ENCODE peak calls at places on chromosome 14, in eight cellular contexts. S is psoas muscle, G is tibial nerve, F is neural progenitor cell, K is body of pancreas, M is uterus, C is pancreas, H is sigmoid colon. B is an unnamed sample. For H3K9me3, the result is how much of the 10 kb centered on the place peaks cover.

GRCh38 chr14:55781046-55781445 is 201.0 kb downstream of the KTN1 start:
- DNase-seq in M (no peak), C (no peak), K (no peak), F (no peak), G (no peak), S (no peak), H (no peak), B (no peak)

GRCh38 chr14:45089813-45090212 is 5.9 kb downstream of the PRPF39 start:
- DNase-seq in G (no peak), K (no peak), S (no peak), C (no peak), M (no peak), F (no peak), H (no peak), B (no peak)

GRCh38 chr14:73785336-73785833 is 66.2 kb upstream of the PTGR2 start:
- DNase-seq in H (peak), K (no peak), F (peak), S (no peak), M (peak), G (no peak), C (no peak), B (no peak)

GRCh38 chr14:65045691-65046090 is 56.6 kb downstream of the MAX start:
- DNase-seq in F (no peak), C (no peak), M (no peak), G (no peak), H (no peak), S (no peak), K (no peak), B (no peak)

GRCh38 chr14:67514203-67514607 is 18.9 kb upstream of the PLEKHH1 start:
- DNase-seq in M (peak), F (no peak), G (no peak), K (peak), H (no peak), S (peak), C (peak), B (no peak)

GRCh38 chr14:42421377-42422078 is 814.9 kb downstream of the LRFN5 start:
- DNase-seq in M (no peak), C (no peak), H (no peak), K (no peak), G (no peak), S (no peak), F (no peak), B (no peak)

GRCh38 chr14:51922624-51923023 is 62.2 kb downstream of the GNG2 start:
- DNase-seq in K (no peak), H (peak), S (no peak), G (peak), M (no peak), F (peak), C (no peak), B (no peak)

GRCh38 chr14:101743701-101744100 is 17.8 kb upstream of the PPP2R5C start:
- DNase-seq in F (no peak), H (no peak), C (no peak), K (no peak), M (no peak), S (no peak), G (no peak), B (no peak)

GRCh38 chr14:80414080-80414479 is 202.8 kb upstream of the DIO2 start:
- DNase-seq in G (no peak), F (no peak), C (no peak), K (no peak), S (no peak), H (no peak), M (no peak), B (no peak)

GRCh38 chr14:90060312-90060964 is 1.4 kb upstream of the KCNK13 start:
- DNase-seq in S (peak), K (peak), G (no peak), H (no peak), F (peak), M (no peak), C (peak), B (peak)

GRCh38 chr14:54976316-54976715 is 50.6 kb downstream of the WDHD1 start:
- DNase-seq in F (no peak), S (no peak), H (no peak), G (no peak), M (no peak), C (no peak), K (no peak), B (no peak)

GRCh38 chr14:70448633-70449032 is 3.3 kb upstream of the ADAM21 start:
- DNase-seq in F (no peak), C (no peak), M (no peak), K (no peak), S (no peak), H (no peak), G (no peak), B (no peak)

GRCh38 chr14:89855961-89856360 is 98.6 kb downstream of the EFCAB11 start:
- DNase-seq in C (no peak), F (no peak), K (no peak), M (no peak), G (no peak), H (no peak), S (no peak), B (no peak)

GRCh38 chr14:42779024-42779423 is 1172.3 kb downstream of the LRFN5 start:
- DNase-seq in F (no peak), K (no peak), G (no peak), M (no peak), H (no peak), C (no peak), S (no peak), B (no peak)

GRCh38 chr14:54686219-54686870 is 119.4 kb downstream of the SAMD4A start:
- DNase-seq in C (no peak), H (peak), G (peak), S (peak), M (peak), K (no peak), F (no peak), B (no peak)

GRCh38 chr14:104974665-104975390 is 3.3 kb downstream of the AHNAK2 start:
- DNase-seq in M (no peak), K (no peak), H (peak), F (no peak), S (no peak), G (no peak), C (no peak), B (no peak)

GRCh38 chr14:30450620-30451019 is 108.3 kb upstream of the G2E3 start:
- DNase-seq in F (no peak), C (no peak), M (no peak), H (no peak), S (no peak), G (no peak), K (no peak), B (no peak)

GRCh38 chr14:75561013-75561432 is 17.4 kb upstream of the FLVCR2 start:
- DNase-seq in H (peak), M (peak), S (peak), C (peak), F (peak), K (peak), G (peak), B (peak)

GRCh38 chr14:79781882-79782281 is 429.4 kb downstream of the DIO2 start:
- DNase-seq in S (no peak), H (no peak), G (no peak), C (no peak), M (no peak), K (no peak), F (no peak), B (no peak)

GRCh38 chr14:99322731-99323599 is 51.0 kb upstream of the BCL11B start:
- DNase-seq in S (no peak), F (no peak), K (no peak), C (no peak), M (no peak), H (no peak), G (no peak), B (no peak)

GRCh38 chr14:25444381-25444780 is 394.4 kb upstream of the STXBP6 start:
- DNase-seq in H (no peak), C (no peak), M (no peak), K (no peak), F (no peak), S (no peak), G (no peak), B (no peak)

GRCh38 chr14:101737414-101738367 is 23.8 kb upstream of the PPP2R5C start:
- DNase-seq in M (no peak), H (no peak), G (no peak), C (no peak), K (no peak), F (no peak), S (no peak), B (no peak)

GRCh38 chr14:75126121-75126544 is 715 bp downstream of the NEK9 start:
- DNase-seq in M (no peak), C (no peak), F (no peak), G (no peak), S (no peak), H (no peak), K (no peak), B (no peak)

GRCh38 chr14:103136388-103137271 is 13.4 kb downstream of the TNFAIP2 start:
- DNase-seq in K (no peak), S (peak), C (no peak), F (peak), H (peak), G (no peak), M (peak), B (peak)
- TF ChIP-seq CTCF in K (no peak), S (no peak), C (no peak), F (no peak), H (no peak), G (no peak), M (no peak), B (no peak)

GRCh38 chr14:106586098-106586704 is 1059.8 kb downstream of the TMEM121 start:
- DNase-seq in F (no peak), G (no peak), H (no peak), M (no peak), K (peak), C (peak), S (no peak), B (peak)
- H3K9me3 ChIP-seq in F (under half), G (under half), H (under half), M (under half), K (under half), C (under half), S (under half), B (under half)

DNA sequence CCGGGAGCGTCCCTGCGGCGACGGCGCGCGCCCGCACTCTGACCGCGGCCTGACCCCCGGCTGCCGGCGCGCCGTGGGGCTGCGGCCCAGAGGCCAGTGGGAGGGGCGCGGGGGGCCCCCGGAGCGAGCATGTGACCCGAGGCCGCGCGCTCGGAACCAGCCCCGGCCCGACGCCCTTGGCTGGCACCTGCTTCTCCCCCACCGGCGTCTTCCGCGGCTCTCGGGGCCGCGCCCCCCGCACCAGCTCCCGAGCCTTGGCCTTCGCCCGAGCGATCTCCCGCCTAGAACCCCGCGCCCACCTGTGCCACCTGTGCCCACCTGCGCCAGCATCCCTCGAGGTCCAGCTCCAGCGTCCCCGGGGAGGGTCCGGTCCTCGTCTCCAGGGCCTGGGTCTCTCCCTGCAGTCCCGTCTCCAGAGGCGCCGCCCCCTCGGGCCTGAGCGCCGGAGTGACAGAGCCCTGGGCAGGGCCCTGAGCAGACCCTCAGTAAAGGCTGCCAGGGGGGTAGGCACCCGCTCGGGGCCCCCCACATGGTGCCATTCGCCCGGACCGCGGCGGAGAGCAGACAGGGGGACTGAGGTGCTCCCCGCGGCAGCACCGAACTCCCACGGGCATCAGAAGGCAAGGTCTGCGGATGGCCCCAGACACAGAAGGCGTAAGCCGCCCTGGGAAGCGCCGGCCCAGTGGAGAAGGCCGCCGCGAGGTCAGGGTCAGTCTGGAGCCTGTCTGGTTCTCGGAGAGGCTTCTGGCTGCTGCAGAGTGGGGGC is 762 bp upstream of the PPP1R13B start:
- DNase-seq in K (peak), S (peak), M (peak), F (peak), G (no peak), C (no peak), H (peak), B (peak)
- TF ChIP-seq CTCF in K (no peak), S (no peak), M (no peak), F (no peak), G (no peak), C (no peak), H (no peak), B (no peak)

GRCh38 chr14:29310757-29311156 is 544.2 kb downstream of the FOXG1 start:
- DNase-seq in M (no peak), K (no peak), H (no peak), C (no peak), G (no peak), F (no peak), S (no peak), B (no peak)

GRCh38 chr14:29311983-29312382 is 545.4 kb downstream of the FOXG1 start:
- DNase-seq in S (no peak), F (no peak), H (no peak), M (no peak), C (no peak), K (no peak), G (no peak), B (no peak)

GRCh38 chr14:29310210-29310609 is 543.6 kb downstream of the FOXG1 start:
- DNase-seq in S (no peak), H (no peak), G (no peak), C (no peak), K (no peak), M (no peak), F (no peak), B (no peak)
- H3K9me3 ChIP-seq in S (under half), H (under half), G (under half), C (under half), K (under half), M (under half), F (under half), B (under half)

GRCh38 chr14:24077086-24077485 is 5.7 kb downstream of the CPNE6 start:
- DNase-seq in M (no peak), G (no peak), C (no peak), F (no peak), H (no peak), S (no peak), K (no peak), B (no peak)
- TF ChIP-seq CTCF in M (no peak), G (no peak), C (no peak), F (no peak), H (no peak), S (no peak), K (no peak), B (no peak)

GRCh38 chr14:68834816-68835215 is 41.9 kb upstream of the ZFP36L1 start:
- DNase-seq in K (no peak), C (no peak), F (no peak), M (no peak), S (no peak), H (no peak), G (no peak), B (no peak)
- H3K9me3 ChIP-seq in K (under half), C (under half), F (under half), M (under half), S (under half), H (under half), G (under half), B (under half)

GRCh38 chr14:77559381-77559780 is 57.1 kb downstream of the SPTLC2 start:
- DNase-seq in C (no peak), S (no peak), F (no peak), G (no peak), M (no peak), K (no peak), H (no peak), B (no peak)

GRCh38 chr14:77565289-77566081 is 51.0 kb downstream of the SPTLC2 start:
- DNase-seq in S (no peak), C (no peak), M (no peak), F (no peak), H (no peak), K (no peak), G (no peak), B (no peak)

GRCh38 chr14:77557391-77557790 is 58.8 kb upstream of the ISM2 start:
- DNase-seq in F (no peak), K (no peak), H (no peak), G (no peak), S (no peak), C (no peak), M (no peak), B (no peak)

GRCh38 chr14:77561881-77562280 is 54.6 kb downstream of the SPTLC2 start:
- DNase-seq in S (no peak), H (no peak), M (no peak), K (no peak), G (no peak), C (no peak), F (no peak), B (no peak)

DNA sequence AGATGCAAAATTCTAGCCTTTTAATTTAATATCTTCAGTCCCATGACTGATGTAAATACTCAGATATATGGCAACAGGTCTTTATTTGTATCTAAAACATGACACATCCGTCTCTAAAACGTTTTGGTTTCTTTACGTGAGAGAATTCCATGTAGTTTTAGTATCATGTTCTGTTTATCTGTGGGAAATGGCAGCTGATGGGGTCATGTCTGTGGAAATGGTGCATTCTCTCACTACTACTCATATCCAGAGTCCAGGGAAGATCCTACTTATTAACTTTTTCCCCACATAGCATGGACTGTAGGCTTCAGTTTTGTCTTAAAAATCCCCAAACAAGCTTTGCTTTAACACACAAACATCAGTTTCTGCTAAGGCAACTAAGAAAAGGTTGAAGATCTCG is 53.8 kb downstream of the SPTLC2 start:
- DNase-seq in M (no peak), H (no peak), C (no peak), F (no peak), K (no peak), G (no peak), S (no peak), B (no peak)
- TF ChIP-seq CTCF in M (no peak), H (no peak), C (no peak), F (no peak), K (no peak), G (no peak), S (no peak), B (no peak)

GRCh38 chr14:28121512-28122297 is 644.9 kb upstream of the FOXG1 start:
- DNase-seq in F (peak), H (no peak), C (no peak), M (no peak), G (no peak), K (no peak), S (no peak), B (no peak)
- H3K9me3 ChIP-seq in F (under half), H (under half), C (under half), M (under half), G (under half), K (under half), S (under half), B (under half)

DNA sequence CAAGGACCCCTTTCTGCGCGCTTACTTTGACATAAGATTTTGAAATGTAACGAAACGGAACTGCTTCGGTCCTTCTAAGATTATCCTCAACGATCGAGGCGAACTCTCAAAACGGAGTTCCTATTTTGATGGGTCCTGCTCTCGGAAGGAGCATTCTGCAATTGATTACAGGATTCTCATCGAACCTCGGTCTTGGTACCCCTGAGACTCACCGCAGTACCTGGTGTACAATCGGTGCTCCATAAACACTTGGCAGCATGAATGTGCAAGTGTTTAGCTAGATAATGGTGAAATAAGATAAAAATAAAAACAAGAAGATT is 530 bp upstream of the NEMF start:
- DNase-seq in M (no peak), C (no peak), F (no peak), S (no peak), H (no peak), G (no peak), K (no peak), B (no peak)
- TF ChIP-seq CTCF in M (no peak), C (no peak), F (no peak), S (no peak), H (peak), G (no peak), K (no peak), B (no peak)

GRCh38 chr14:106507354-106507753 is 981.0 kb downstream of the TMEM121 start:
- DNase-seq in M (no peak), G (no peak), H (no peak), K (no peak), F (no peak), S (no peak), C (no peak), B (no peak)
- H3K9me3 ChIP-seq in M (under half), G (under half), H (under half), K (under half), F (under half), S (under half), C (under half), B (under half)

B was measured in Caco-2.